ENCODE peak calls at places on chromosomes 6 and 20, in five cellular contexts. M, C, J, H and Q are unnamed samples.

GRCh38 chr6:104606361-104606760 is 253.4 kb downstream of the HACE1 start:
- DNase-seq in H (peak; percentile 13), J (no peak), M (no peak), C (no peak), Q (peak; percentile 76)

GRCh38 chr6:5412663-5413062 is 151.3 kb downstream of the FARS2 start:
- DNase-seq in H (no peak), J (no peak), C (no peak), M (no peak), Q (no peak)

GRCh38 chr6:25035451-25036435 is 100.0 kb upstream of the RIPOR2 start:
- DNase-seq in J (no peak), H (no peak), C (no peak), M (no peak), Q (no peak)

GRCh38 chr6:71245265-71246049 is 43.2 kb upstream of the OGFRL1 start:
- DNase-seq in J (no peak), H (no peak), M (no peak), C (no peak), Q (no peak)

GRCh38 chr20:37649635-37650244 is 44.1 kb upstream of the CTNNBL1 start:
- DNase-seq in J (no peak), M (no peak), C (no peak), H (no peak), Q (no peak)

GRCh38 chr6:41455410-41455809 is 90.8 kb upstream of the FOXP4 start:
- DNase-seq in J (no peak), H (no peak), C (no peak), M (no peak), Q (no peak)

GRCh38 chr20:60131375-60131774 is 173.2 kb downstream of the CDH26 start:
- DNase-seq in J (no peak), H (no peak), C (no peak), M (no peak), Q (no peak)

GRCh38 chr6:34575326-34575725 is 19.2 kb upstream of the SPDEF start:
- DNase-seq in J (no peak), H (no peak), M (no peak), C (no peak), Q (no peak)

GRCh38 chr6:129932321-129932720 is 71.2 kb upstream of the TMEM244 start:
- DNase-seq in H (no peak), C (no peak), M (no peak), J (no peak), Q (no peak)

GRCh38 chr20:31569163-31570020 is 35.7 kb upstream of the ID1 start:
- DNase-seq in H (peak; percentile 46), M (peak; percentile 47), J (peak; percentile 50), C (peak; percentile 58), Q (peak; percentile 52)

GRCh38 chr6:7140631-7141366 is 33.0 kb downstream of the RREB1 start:
- DNase-seq in H (peak; percentile 69), C (peak; percentile 81), M (peak; percentile 68), J (peak; percentile 97), Q (peak; percentile 69)

GRCh38 chr6:132298344-132298949 is 102.8 kb downstream of the MOXD1 start:
- DNase-seq in J (peak; percentile 46), C (peak; percentile 70), H (peak; percentile 17), M (peak; percentile 26), Q (peak; percentile 5)

GRCh38 chr6:151004415-151005024 is 139.0 kb downstream of the MTHFD1L start:
- DNase-seq in M (peak; percentile 90), H (peak; percentile 57), J (peak; percentile 57), C (peak; percentile 96), Q (peak; percentile 96)

GRCh38 chr6:143485967-143486366 is 25.6 kb downstream of the FUCA2 start:
- DNase-seq in H (no peak), C (no peak), J (no peak), M (no peak), Q (no peak)

GRCh38 chr6:21997414-21998037 is 299.3 kb downstream of the PRL start:
- DNase-seq in H (no peak), M (no peak), C (no peak), J (no peak), Q (no peak)

GRCh38 chr6:12369781-12370262 is 79.7 kb downstream of the EDN1 start:
- DNase-seq in C (no peak), J (no peak), M (no peak), H (no peak), Q (no peak)

GRCh38 chr20:5003626-5004025 is 2.3 kb upstream of the SLC23A2 start:
- DNase-seq in J (no peak), M (peak; percentile 34), C (no peak), H (no peak), Q (no peak)

GRCh38 chr6:158508450-158508849 is 51.4 kb upstream of the TMEM181 start:
- DNase-seq in H (no peak), C (no peak), J (no peak), M (no peak), Q (no peak)

GRCh38 chr6:169168302-169168630 is 85.4 kb downstream of the THBS2 start:
- DNase-seq in J (no peak), M (no peak), C (no peak), H (no peak), Q (no peak)

GRCh38 chr6:146741609-146742008 is 142.8 kb downstream of the ADGB start:
- DNase-seq in H (no peak), M (no peak), C (no peak), J (no peak), Q (no peak)

GRCh38 chr20:38175221-38176030 is 10.4 kb upstream of the TGM2 start:
- DNase-seq in J (no peak), M (no peak), C (no peak), H (no peak), Q (no peak)